ENCODE peak calls at places on chromosomes 12 and 14, in seven cellular contexts. X, S, N, J, G, U and K are unnamed samples.
A peak's percentile ranks its signal among the peaks of the same experiment; 100 is the strongest.

GRCh38 chr12:34219046-34219770 is 196.9 kb downstream of the ALG10 start:
- DNase-seq in N (no peak), X (peak; percentile 10), S (no peak), U (no peak), J (no peak), G (no peak), K (no peak)

GRCh38 chr14:53306267-53306721 is 153.2 kb upstream of the DDHD1 start:
- DNase-seq in U (peak; percentile 35), X (peak; percentile 44), N (no peak), G (peak; percentile 71), J (peak; percentile 69), S (peak; percentile 28), K (no peak)

GRCh38 chr14:37859177-37859576 is 263.7 kb downstream of the TTC6 start:
- DNase-seq in N (no peak), X (no peak), S (no peak), U (no peak), J (no peak), G (no peak), K (no peak)

GRCh38 chr12:82803201-82803600 is 116.5 kb downstream of the TMTC2 start:
- DNase-seq in X (no peak), J (no peak), S (no peak), U (no peak), G (no peak), N (no peak), K (no peak)

GRCh38 chr12:14613718-14614117 is 46.0 kb upstream of the PLBD1 start:
- DNase-seq in X (no peak), S (no peak), N (peak; percentile 21), G (no peak), U (no peak), J (no peak), K (no peak)

GRCh38 chr12:64780531-64781373 is 21.5 kb upstream of the GNS start:
- DNase-seq in N (peak; percentile 24), J (peak; percentile 59), G (peak; percentile 81), U (peak; percentile 21), S (no peak), X (peak; percentile 81), K (no peak)

GRCh38 chr14:81594012-81594411 is 60.4 kb upstream of the SEL1L start:
- DNase-seq in U (no peak), S (no peak), N (no peak), X (no peak), J (no peak), G (peak; percentile 64), K (no peak)

GRCh38 chr12:120468846-120469449 is 600 bp downstream of the SRSF9 start:
- DNase-seq in N (no peak), U (peak; percentile 81), X (peak; percentile 94), G (no peak), J (no peak), S (no peak), K (no peak)

GRCh38 chr12:42698213-42698612 is 108.7 kb upstream of the PRICKLE1 start:
- DNase-seq in J (no peak), U (no peak), N (peak; percentile 84), G (no peak), S (no peak), X (no peak), K (no peak)

GRCh38 chr12:12736759-12737676 is 19.9 kb downstream of the CDKN1B start:
- DNase-seq in G (peak; percentile 32), N (peak; percentile 27), X (peak; percentile 73), J (peak; percentile 58), S (no peak), U (peak; percentile 32), K (no peak)

GRCh38 chr12:42402821-42403411 is 76.9 kb downstream of the PPHLN1 start:
- DNase-seq in N (no peak), S (no peak), G (no peak), J (no peak), X (peak; percentile 12), U (no peak), K (no peak)

GRCh38 chr12:49764126-49764525 is 22.8 kb downstream of the TMBIM6 start:
- DNase-seq in G (no peak), X (no peak), N (no peak), U (no peak), J (no peak), S (no peak), K (no peak)

GRCh38 chr14:28608438-28608837 is 158.1 kb upstream of the FOXG1 start:
- DNase-seq in G (no peak), J (no peak), N (no peak), S (no peak), X (no peak), U (no peak), K (no peak)

GRCh38 chr12:75959060-75959459 is 72.5 kb downstream of the PHLDA1 start:
- DNase-seq in J (no peak), U (no peak), X (no peak), N (no peak), S (no peak), G (peak; percentile 52), K (no peak)

GRCh38 chr14:83913466-83913865 is 1616.5 kb upstream of the FLRT2 start:
- DNase-seq in S (no peak), N (no peak), X (no peak), G (no peak), J (peak; percentile 8), U (no peak), K (no peak)

GRCh38 chr12:70711831-70712230 is 74.6 kb upstream of the PTPRB start:
- DNase-seq in X (no peak), J (no peak), U (no peak), G (no peak), S (no peak), N (no peak), K (no peak)

GRCh38 chr12:116959845-116960514 is 49.2 kb downstream of the FBXW8 start:
- DNase-seq in J (peak; percentile 68), S (no peak), G (no peak), X (peak; percentile 58), U (no peak), N (no peak), K (no peak)

GRCh38 chr12:45216983-45217485 is 1.1 kb downstream of the ANO6 start:
- DNase-seq in U (no peak), J (peak; percentile 14), X (peak; percentile 65), S (no peak), N (no peak), G (no peak), K (no peak)

GRCh38 chr12:130431176-130431575 is 93.5 kb downstream of the PIWIL1 start:
- DNase-seq in U (no peak), S (no peak), N (no peak), X (no peak), G (no peak), J (no peak), K (no peak)

GRCh38 chr12:1811281-1811947 is 9.0 kb upstream of the LRTM2 start:
- DNase-seq in G (no peak), U (no peak), S (no peak), J (no peak), X (no peak), N (no peak), K (no peak)

GRCh38 chr12:100279612-100280244 is 12.8 kb downstream of the SCYL2 start:
- DNase-seq in X (no peak), S (no peak), N (no peak), J (no peak), U (peak; percentile 24), G (peak; percentile 30), K (no peak)

GRCh38 chr12:9867531-9867930 is 1.6 kb downstream of the CLEC2B start:
- DNase-seq in J (no peak), G (no peak), N (no peak), U (no peak), S (no peak), X (no peak), K (no peak)

GRCh38 chr12:79274571-79275064 is 410.0 kb downstream of the SYT1 start:
- DNase-seq in S (no peak), N (no peak), X (no peak), U (no peak), G (no peak), J (no peak), K (no peak)

GRCh38 chr12:47225356-47225755 is 145.6 kb upstream of the AMIGO2 start:
- DNase-seq in S (no peak), U (no peak), J (no peak), X (no peak), G (no peak), N (no peak), K (no peak)
- H3K27ac ChIP-seq in S (no peak overlapping the region), U (no peak overlapping the region), J (no peak overlapping the region), X (no peak overlapping the region), G (no peak overlapping the region), N (no peak overlapping the region), K (no peak overlapping the region)

GRCh38 chr14:20698018-20698329 is 9.4 kb downstream of the ANG start:
- DNase-seq in U (no peak), G (no peak), N (no peak), S (no peak), J (no peak), X (no peak), K (no peak)
- TF ChIP-seq CTCF in U (no peak), G (no peak), N (no peak), S (no peak), J (no peak), X (no peak), K (no peak)

GRCh38 chr12:19234171-19234704 is 104.7 kb downstream of the PLEKHA5 start:
- DNase-seq in U (no peak), S (no peak), J (no peak), G (no peak), X (peak; percentile 13), N (peak; percentile 14), K (no peak)

GRCh38 chr12:19227190-19227879 is 97.8 kb downstream of the PLEKHA5 start:
- DNase-seq in N (no peak), X (no peak), G (peak; percentile 78), U (no peak), S (no peak), J (no peak), K (no peak)

GRCh38 chr12:19227880-19228210 is 98.3 kb downstream of the PLEKHA5 start:
- DNase-seq in S (no peak), U (no peak), G (peak; percentile 26), J (no peak), N (no peak), X (no peak), K (no peak)

GRCh38 chr12:19230299-19230866 is 100.8 kb downstream of the PLEKHA5 start:
- DNase-seq in X (no peak), N (no peak), U (no peak), S (no peak), G (no peak), J (no peak), K (no peak)

DNA sequence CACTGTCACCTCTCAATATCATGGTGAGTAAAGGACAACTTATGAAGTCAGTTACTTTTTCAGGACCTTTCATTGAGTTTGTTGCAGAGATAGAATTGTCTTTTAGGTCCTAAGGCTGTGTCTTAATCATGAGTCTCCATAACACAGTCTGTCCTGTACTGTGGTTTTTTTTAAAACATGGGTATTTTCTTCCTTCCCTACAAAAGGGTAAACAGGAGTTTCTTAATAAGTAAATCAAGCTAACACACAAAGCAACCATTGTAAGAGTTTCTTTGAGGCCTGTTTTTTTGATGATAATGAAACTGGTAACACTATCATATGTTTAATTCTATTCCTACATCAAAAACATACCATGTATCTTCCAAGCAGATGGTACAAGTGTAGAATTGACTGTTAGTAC is 101.4 kb downstream of the PLEKHA5 start:
- DNase-seq in G (no peak), J (no peak), U (no peak), X (no peak), N (no peak), S (no peak), K (no peak)
- H3K79me2 ChIP-seq in G (peaks cover 92% of the 10 kb centered on the region), J (no peaks in the 10 kb centered on the region), U (peaks cover 13% of the 10 kb centered on the region), X (no peaks in the 10 kb centered on the region), N (peaks cover 93% of the 10 kb centered on the region), S (peaks cover 20% of the 10 kb centered on the region), K (peaks cover 46% of the 10 kb centered on the region)

DNA sequence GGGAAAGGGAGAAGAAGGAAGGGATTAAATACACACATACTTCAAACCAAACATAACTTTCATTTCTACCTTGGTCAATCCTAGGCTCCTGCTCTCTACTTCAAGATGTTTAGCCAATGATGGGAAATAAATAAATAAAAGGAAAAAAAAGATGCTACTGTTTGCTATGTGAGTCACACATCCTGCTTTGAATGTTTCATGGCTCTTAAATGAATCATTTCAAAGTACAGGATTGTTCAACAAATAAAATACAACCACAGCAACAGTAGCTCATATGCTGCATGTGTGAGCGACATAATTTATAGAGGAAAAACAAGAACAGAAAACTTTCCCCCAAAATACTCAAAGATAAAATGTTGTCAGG is 54.3 kb upstream of the NPFF start:
- DNase-seq in X (no peak), J (peak; percentile 91), N (peak; percentile 81), G (no peak), U (no peak), S (peak; percentile 56), K (no peak)
- H3K27ac ChIP-seq in X (peak overlapping the region; percentile 89), J (peak overlapping the region; percentile 82), N (peak overlapping the region; percentile 61), G (no peak overlapping the region), U (no peak overlapping the region), S (peak overlapping the region; percentile 52), K (peak overlapping the region; percentile 64)